ENCODE peak calls at places on chromosome 18, in six cellular contexts. E is mesenchymal stem cell, M is cardiac muscle cell, G is neural progenitor cell, T is right cardiac atrium, J is body of pancreas. A is an unnamed sample. For H3K9me3 and H3K27me3, the result is how much of the 10 kb centered on the place peaks cover.

GRCh38 chr18:44744206-44745180 is 63.8 kb downstream of the SETBP1 start:
- DNase-seq in E (no peak), M (peak), G (peak), T (peak), J (peak), A (no peak)

GRCh38 chr18:6881034-6881800 is 151.7 kb downstream of the ARHGAP28 start:
- DNase-seq in E (no peak), M (no peak), G (peak), T (no peak), J (no peak), A (no peak)

GRCh38 chr18:54260376-54261072 is 8.8 kb upstream of the POLI start:
- DNase-seq in E (no peak), M (no peak), G (no peak), T (no peak), J (peak), A (no peak)

GRCh38 chr18:58856881-58857280 is 7.8 kb upstream of the ZNF532 start:
- DNase-seq in E (peak), M (no peak), G (no peak), T (no peak), J (no peak), A (no peak)

GRCh38 chr18:21960189-21960588 is 209.2 kb upstream of the GATA6 start:
- DNase-seq in E (no peak), M (no peak), G (no peak), T (no peak), J (no peak), A (no peak)

GRCh38 chr18:60411715-60412114 is 39.1 kb upstream of the MC4R start:
- DNase-seq in E (no peak), M (peak), G (peak), T (no peak), J (no peak), A (peak)

GRCh38 chr18:79421275-79421857 is 25.6 kb downstream of the NFATC1 start:
- DNase-seq in E (no peak), M (no peak), G (no peak), T (peak), J (no peak), A (no peak)

GRCh38 chr18:79484661-79485621 is 89.2 kb downstream of the NFATC1 start:
- DNase-seq in E (peak), M (no peak), G (peak), T (peak), J (no peak), A (peak)

GRCh38 chr18:76484749-76485387 is 10.2 kb downstream of the ZNF516 start:
- DNase-seq in E (no peak), M (no peak), G (no peak), T (no peak), J (no peak), A (peak)

GRCh38 chr18:74534981-74535649 is 815 bp downstream of the CNDP1 start:
- DNase-seq in E (no peak), M (no peak), G (no peak), T (no peak), J (no peak), A (no peak)

GRCh38 chr18:53283708-53284107 is 940.8 kb downstream of the MBD2 start:
- DNase-seq in E (no peak), M (no peak), G (no peak), T (no peak), J (no peak), A (no peak)

GRCh38 chr18:40917096-40917495 is 1037.9 kb upstream of the PIK3C3 start:
- DNase-seq in E (peak), M (no peak), G (no peak), T (no peak), J (no peak), A (no peak)

GRCh38 chr18:48161911-48162698 is 231.6 kb upstream of the SMAD2 start:
- DNase-seq in E (no peak), M (no peak), G (no peak), T (no peak), J (peak), A (peak)

GRCh38 chr18:26456070-26456491 is 92.3 kb downstream of the KCTD1 start:
- DNase-seq in E (no peak), M (no peak), G (no peak), T (no peak), J (no peak), A (no peak)

GRCh38 chr18:55879331-55879730 is 291.3 kb upstream of the TCF4 start:
- DNase-seq in E (no peak), M (no peak), G (no peak), T (no peak), J (no peak), A (no peak)

GRCh38 chr18:57561728-57562423 is 24.6 kb downstream of the FECH start:
- DNase-seq in E (peak), M (peak), G (peak), T (no peak), J (no peak), A (peak)

GRCh38 chr18:60452424-60452823 is 79.8 kb upstream of the MC4R start:
- DNase-seq in E (peak), M (no peak), G (no peak), T (no peak), J (no peak), A (no peak)

GRCh38 chr18:63119647-63120046 is 199.9 kb downstream of the BCL2 start:
- DNase-seq in E (peak), M (no peak), G (peak), T (no peak), J (no peak), A (peak)

GRCh38 chr18:22185298-22185697 is 15.9 kb downstream of the GATA6 start:
- DNase-seq in E (no peak), M (no peak), G (peak), T (peak), J (peak), A (no peak)

GRCh38 chr18:63207825-63208224 is 111.7 kb downstream of the BCL2 start:
- DNase-seq in E (no peak), M (no peak), G (no peak), T (no peak), J (no peak), A (no peak)

GRCh38 chr18:48928787-48929186 is 22.0 kb downstream of the SMAD7 start:
- DNase-seq in E (peak), M (no peak), G (peak), T (peak), J (peak), A (peak)

GRCh38 chr18:25516121-25516520 is 164.2 kb upstream of the ZNF521 start:
- DNase-seq in E (peak), M (no peak), G (no peak), T (no peak), J (no peak), A (no peak)

GRCh38 chr18:52090005-52090404 is 250.0 kb upstream of the DCC start:
- DNase-seq in E (no peak), M (no peak), G (no peak), T (no peak), J (no peak), A (no peak)

DNA sequence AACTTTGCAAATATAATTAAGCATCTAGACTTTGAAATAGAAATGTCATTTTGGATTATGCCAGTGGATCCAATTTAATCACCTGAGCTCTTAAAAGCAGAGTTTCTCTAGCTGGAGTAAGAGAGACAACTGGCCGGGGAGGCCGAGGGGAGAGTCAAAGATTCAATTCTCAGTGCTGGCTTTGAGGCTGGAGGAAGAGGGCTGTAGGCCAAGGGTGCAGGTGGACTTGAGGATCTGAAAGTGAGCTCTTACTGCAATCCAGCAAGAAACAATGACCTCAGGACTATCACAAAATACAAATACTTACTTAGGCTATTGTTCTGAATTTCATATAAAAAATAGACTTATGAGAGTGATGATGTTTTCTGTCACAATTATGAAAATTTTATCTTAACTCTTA is 814.5 kb downstream of the CBLN2 start:
- DNase-seq in E (no peak), M (no peak), G (no peak), T (no peak), J (no peak), A (no peak)
- H3K9me3 ChIP-seq in E (under half), M (under half), G (under half), T (under half), J (under half), A (under half)

GRCh38 chr18:5625076-5625475 is 81.3 kb upstream of the EPB41L3 start:
- DNase-seq in E (no peak), M (no peak), G (peak), T (no peak), J (no peak), A (no peak)

GRCh38 chr18:5628512-5629255 is 84.9 kb upstream of the EPB41L3 start:
- DNase-seq in E (peak), M (peak), G (peak), T (peak), J (peak), A (peak)

GRCh38 chr18:5626130-5626880 is 82.5 kb upstream of the EPB41L3 start:
- DNase-seq in E (no peak), M (no peak), G (no peak), T (no peak), J (no peak), A (no peak)

GRCh38 chr18:5630057-5630765 is 86.4 kb upstream of the EPB41L3 start:
- DNase-seq in E (no peak), M (peak), G (peak), T (peak), J (peak), A (peak)

DNA sequence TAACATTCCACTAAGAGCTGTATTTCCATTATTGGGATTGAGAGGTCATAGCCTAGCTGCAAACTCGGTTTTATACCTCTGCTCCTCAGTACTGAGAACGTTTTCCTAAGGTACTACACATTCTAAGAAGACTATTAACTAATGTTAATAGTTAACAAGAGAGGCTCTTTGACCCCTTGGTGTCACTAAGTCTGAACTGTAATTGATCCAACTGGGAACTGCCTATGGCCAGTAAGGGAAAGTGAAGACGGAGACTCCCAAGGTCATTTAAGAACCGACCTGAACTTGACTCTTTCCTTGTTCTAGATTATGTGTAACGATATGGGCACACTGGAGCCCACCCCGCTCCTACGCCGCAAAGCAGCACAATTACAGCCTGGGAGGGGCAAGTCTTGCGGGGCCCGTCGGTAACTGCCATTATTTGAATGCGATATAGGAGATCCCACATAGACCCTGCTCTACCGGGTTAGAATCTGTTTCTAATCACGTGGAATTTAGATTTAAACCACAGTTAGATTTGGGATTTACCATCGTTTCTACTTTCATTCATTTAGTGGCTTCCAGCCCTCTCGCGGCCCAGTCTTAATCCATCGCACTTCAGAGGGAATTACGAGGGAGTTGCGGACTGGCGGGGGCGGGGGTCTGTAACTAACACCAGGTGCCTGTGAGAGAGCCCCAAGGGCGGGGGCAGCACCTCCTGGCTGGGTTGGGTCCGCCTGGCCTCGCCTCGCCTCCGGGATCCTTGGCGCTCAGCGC is 84.1 kb upstream of the EPB41L3 start:
- DNase-seq in E (no peak), M (no peak), G (no peak), T (no peak), J (no peak), A (no peak)
- H3K27me3 ChIP-seq in E (half or more), M (under half), G (half or more), T (under half), J (under half), A (half or more)

GRCh38 chr18:71020342-71021096 is 731.7 kb downstream of the SOCS6 start:
- DNase-seq in E (no peak), M (no peak), G (no peak), T (no peak), J (no peak), A (no peak)
- H3K9me3 ChIP-seq in E (under half), M (under half), G (under half), T (under half), J (under half), A (under half)

DNA sequence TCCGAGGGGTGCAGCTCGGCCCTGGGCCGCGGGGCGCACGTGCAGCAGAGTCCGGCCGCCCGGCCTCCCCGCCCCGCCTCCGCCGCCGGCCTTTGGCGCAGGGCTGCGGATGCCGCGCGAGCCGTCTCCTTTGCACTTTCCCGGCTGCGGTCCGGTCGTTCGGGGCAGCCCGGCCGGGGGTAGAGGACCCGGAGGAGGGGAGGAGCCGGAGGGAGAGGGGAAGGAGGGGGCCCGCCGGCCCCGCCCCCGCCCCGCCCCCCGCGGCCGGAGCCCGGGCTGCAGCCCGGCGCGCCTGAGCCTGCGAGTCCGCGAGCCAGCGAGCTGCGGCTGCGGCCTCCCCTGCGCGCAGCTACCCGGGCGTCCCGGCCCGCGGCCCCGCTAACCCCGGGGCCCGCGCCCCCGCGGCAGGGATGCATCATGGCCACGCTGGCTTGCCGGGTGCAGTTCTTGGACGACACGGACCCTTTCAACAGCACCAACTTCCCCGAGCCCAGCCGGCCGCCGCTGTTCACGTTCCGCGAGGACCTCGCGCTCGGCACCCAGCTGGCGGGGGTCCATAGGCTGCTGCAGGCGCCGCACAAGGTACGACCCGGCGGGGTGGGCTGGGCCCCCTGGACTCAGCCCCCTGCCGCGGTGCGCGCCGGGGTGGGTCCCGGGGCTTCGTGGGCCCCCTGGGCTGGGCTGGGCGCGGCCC is at the start of gene FHOD3:
- DNase-seq in E (peak), M (peak), G (peak), T (peak), J (peak), A (no peak)
- H3K27me3 ChIP-seq in E (under half), M (under half), G (under half), T (under half), J (under half), A (half or more)

GRCh38 chr18:35244671-35245070 is 3.8 kb downstream of the ZNF397 start:
- DNase-seq in E (no peak), M (no peak), G (no peak), T (no peak), J (no peak), A (no peak)

GRCh38 chr18:35245719-35246317 is 5.0 kb downstream of the ZNF397 start:
- DNase-seq in E (no peak), M (no peak), G (no peak), T (no peak), J (no peak), A (no peak)

GRCh38 chr18:35246831-35247230 is 6.0 kb downstream of the ZNF397 start:
- DNase-seq in E (no peak), M (no peak), G (no peak), T (no peak), J (no peak), A (no peak)

GRCh38 chr18:35247412-35248249 is 6.8 kb downstream of the ZNF397 start:
- DNase-seq in E (no peak), M (no peak), G (no peak), T (no peak), J (no peak), A (no peak)

GRCh38 chr18:35248429-35248828 is 7.6 kb downstream of the ZNF397 start:
- DNase-seq in E (no peak), M (no peak), G (no peak), T (no peak), J (no peak), A (no peak)
- H3K9me3 ChIP-seq in E (half or more), M (under half), G (under half), T (under half), J (under half), A (under half)